ENCODE peak calls at places on chromosomes 1 and 21, in four cellular contexts. One of them, this sample, is unnamed.
A peak's percentile ranks its signal among the peaks of the same experiment; 100 is the strongest.

GRCh38 chr1:221782461-221782860 is 40.6 kb upstream of the DUSP10 start:
- DNase-seq in stomach: no peak
- DNase-seq in sigmoid colon: no peak
- DNase-seq in spleen: no peak
- DNase-seq in this sample: no peak

GRCh38 chr1:11804666-11805453 is 904 bp downstream of the MTHFR start:
- DNase-seq in stomach: peak; percentile 66
- DNase-seq in sigmoid colon: peak; percentile 85
- DNase-seq in spleen: no peak
- DNase-seq in this sample: no peak

GRCh38 chr1:61828814-61829213 is 86.5 kb downstream of the PATJ start:
- DNase-seq in stomach: no peak
- DNase-seq in sigmoid colon: no peak
- DNase-seq in spleen: no peak
- DNase-seq in this sample: no peak

GRCh38 chr1:226353698-226354525 is 44.9 kb upstream of the LIN9 start:
- DNase-seq in stomach: no peak
- DNase-seq in sigmoid colon: no peak
- DNase-seq in spleen: no peak
- DNase-seq in this sample: no peak

GRCh38 chr1:45629035-45629434 is 5.2 kb upstream of the CCDC17 start:
- DNase-seq in stomach: no peak
- DNase-seq in sigmoid colon: no peak
- DNase-seq in spleen: no peak
- DNase-seq in this sample: no peak

GRCh38 chr1:164591858-164592257 is 32.9 kb downstream of the PBX1 start:
- DNase-seq in stomach: no peak
- DNase-seq in sigmoid colon: no peak
- DNase-seq in spleen: no peak
- DNase-seq in this sample: no peak

GRCh38 chr21:45466330-45467220 is 61.6 kb downstream of the COL18A1 start:
- DNase-seq in stomach: no peak
- DNase-seq in sigmoid colon: peak; percentile 32
- DNase-seq in spleen: peak; percentile 70
- DNase-seq in this sample: no peak

GRCh38 chr1:15176120-15176519 is 22.6 kb downstream of the TMEM51 start:
- DNase-seq in stomach: no peak
- DNase-seq in sigmoid colon: no peak
- DNase-seq in spleen: no peak
- DNase-seq in this sample: no peak

GRCh38 chr1:2044510-2045319 is 5.5 kb upstream of the PRKCZ start:
- DNase-seq in stomach: peak; percentile 79
- DNase-seq in sigmoid colon: peak; percentile 80
- DNase-seq in spleen: peak; percentile 94
- DNase-seq in this sample: peak; percentile 79

GRCh38 chr1:244598611-244599010 is 54.3 kb upstream of the DESI2 start:
- DNase-seq in stomach: no peak
- DNase-seq in sigmoid colon: no peak
- DNase-seq in spleen: no peak
- DNase-seq in this sample: no peak

GRCh38 chr21:45074818-45075605 is 632 bp downstream of the ADARB1 start:
- DNase-seq in stomach: peak; percentile 26
- DNase-seq in sigmoid colon: peak; percentile 70
- DNase-seq in spleen: peak; percentile 85
- DNase-seq in this sample: peak; percentile 51

GRCh38 chr1:174051956-174052355 is 29.8 kb upstream of the RC3H1 start:
- DNase-seq in stomach: no peak
- DNase-seq in sigmoid colon: peak; percentile 77
- DNase-seq in spleen: no peak
- DNase-seq in this sample: no peak

GRCh38 chr21:34612056-34612455 is 2.9 kb downstream of the RCAN1 start:
- DNase-seq in stomach: no peak
- DNase-seq in sigmoid colon: no peak
- DNase-seq in spleen: no peak
- DNase-seq in this sample: no peak

GRCh38 chr1:25610822-25611630 is 5.6 kb upstream of the MAN1C1 start:
- DNase-seq in stomach: no peak
- DNase-seq in sigmoid colon: no peak
- DNase-seq in spleen: no peak
- DNase-seq in this sample: no peak

GRCh38 chr1:63790989-63791388 is 17.2 kb downstream of the ROR1 start:
- DNase-seq in stomach: no peak
- DNase-seq in sigmoid colon: no peak
- DNase-seq in spleen: no peak
- DNase-seq in this sample: no peak

GRCh38 chr1:3170566-3171453 is 101.8 kb downstream of the PRDM16 start:
- DNase-seq in stomach: peak; percentile 91
- DNase-seq in sigmoid colon: peak; percentile 94
- DNase-seq in spleen: no peak
- DNase-seq in this sample: peak; percentile 76

GRCh38 chr1:65793359-65793732 is 651 bp downstream of the PDE4B start:
- DNase-seq in stomach: no peak
- DNase-seq in sigmoid colon: no peak
- DNase-seq in spleen: peak; percentile 71
- DNase-seq in this sample: no peak

GRCh38 chr1:3402258-3403010 is 52.0 kb upstream of the ARHGEF16 start:
- DNase-seq in stomach: no peak
- DNase-seq in sigmoid colon: no peak
- DNase-seq in spleen: no peak
- DNase-seq in this sample: no peak

GRCh38 chr1:222462598-222462997 is 85.3 kb downstream of the HHIPL2 start:
- DNase-seq in stomach: no peak
- DNase-seq in sigmoid colon: no peak
- DNase-seq in spleen: no peak
- DNase-seq in this sample: no peak

GRCh38 chr1:184387069-184387870 is 441 bp downstream of the C1orf21 start:
- DNase-seq in stomach: no peak
- DNase-seq in sigmoid colon: peak; percentile 76
- DNase-seq in spleen: peak; percentile 87
- DNase-seq in this sample: peak; percentile 55

GRCh38 chr21:36973986-36974850 is 7.7 kb upstream of the HLCS start:
- DNase-seq in stomach: no peak
- DNase-seq in sigmoid colon: no peak
- DNase-seq in spleen: no peak
- DNase-seq in this sample: no peak

GRCh38 chr1:35929730-35930592 is 944 bp upstream of the AGO3 start:
- DNase-seq in stomach: peak; percentile 41
- DNase-seq in sigmoid colon: peak; percentile 83
- DNase-seq in spleen: peak; percentile 76
- DNase-seq in this sample: peak; percentile 37

GRCh38 chr1:37940299-37940947 is 6.4 kb downstream of the INPP5B start:
- DNase-seq in stomach: peak; percentile 69
- DNase-seq in sigmoid colon: no peak
- DNase-seq in spleen: no peak
- DNase-seq in this sample: peak; percentile 67

GRCh38 chr1:22790232-22791008 is 79.8 kb downstream of the EPHB2 start:
- DNase-seq in stomach: no peak
- DNase-seq in sigmoid colon: no peak
- DNase-seq in spleen: no peak
- DNase-seq in this sample: no peak

GRCh38 chr1:185375583-185375982 is 58.5 kb upstream of the IVNS1ABP start:
- DNase-seq in stomach: peak; percentile 29
- DNase-seq in sigmoid colon: peak; percentile 69
- DNase-seq in spleen: peak; percentile 72
- DNase-seq in this sample: no peak

GRCh38 chr1:210332719-210333398 is 4.2 kb downstream of the HHAT start:
- DNase-seq in stomach: no peak
- DNase-seq in sigmoid colon: no peak
- DNase-seq in spleen: no peak
- DNase-seq in this sample: no peak

GRCh38 chr21:45922648-45923047 is 58.9 kb upstream of the COL6A1 start:
- DNase-seq in stomach: no peak
- DNase-seq in sigmoid colon: no peak
- DNase-seq in spleen: no peak
- DNase-seq in this sample: no peak

GRCh38 chr1:1181938-1182410 is 8.3 kb downstream of the TTLL10 start:
- DNase-seq in stomach: no peak
- DNase-seq in sigmoid colon: no peak
- DNase-seq in spleen: no peak
- DNase-seq in this sample: no peak

GRCh38 chr1:160097196-160097910 is 1.1 kb downstream of the IGSF8 start:
- DNase-seq in stomach: no peak
- DNase-seq in sigmoid colon: no peak
- DNase-seq in spleen: peak; percentile 80
- DNase-seq in this sample: no peak

GRCh38 chr1:65001238-65001792 is 35.0 kb upstream of the JAK1 start:
- DNase-seq in stomach: peak; percentile 55
- DNase-seq in sigmoid colon: peak; percentile 87
- DNase-seq in spleen: peak; percentile 93
- DNase-seq in this sample: no peak

GRCh38 chr1:89939059-89939570 is 55.8 kb upstream of the ZNF326 start:
- DNase-seq in stomach: no peak
- DNase-seq in sigmoid colon: no peak
- DNase-seq in spleen: no peak
- DNase-seq in this sample: no peak

GRCh38 chr1:235866207-235866912 is at the start of gene LYST:
- DNase-seq in stomach: peak; percentile 49
- DNase-seq in sigmoid colon: peak; percentile 79
- DNase-seq in spleen: peak; percentile 93
- DNase-seq in this sample: no peak

GRCh38 chr1:240219104-240219503 is 127.4 kb downstream of the FMN2 start:
- DNase-seq in stomach: no peak
- DNase-seq in sigmoid colon: no peak
- DNase-seq in spleen: no peak
- DNase-seq in this sample: no peak

GRCh38 chr1:23548704-23549143 is 10.6 kb downstream of the ID3 start:
- DNase-seq in stomach: no peak
- DNase-seq in sigmoid colon: peak; percentile 83
- DNase-seq in spleen: peak; percentile 84
- DNase-seq in this sample: no peak

GRCh38 chr1:58626293-58626692 is 49.2 kb upstream of the TACSTD2 start:
- DNase-seq in stomach: no peak
- DNase-seq in sigmoid colon: no peak
- DNase-seq in spleen: no peak
- DNase-seq in this sample: no peak

GRCh38 chr1:200905411-200906052 is 10.8 kb downstream of the INAVA start:
- DNase-seq in stomach: no peak
- DNase-seq in sigmoid colon: no peak
- DNase-seq in spleen: peak; percentile 3
- DNase-seq in this sample: no peak
- TF ChIP-seq POLR2A in stomach: no peak
- TF ChIP-seq POLR2A in sigmoid colon: no peak
- TF ChIP-seq POLR2A in spleen: no peak
- TF ChIP-seq POLR2A in this sample: no peak

GRCh38 chr1:101028466-101028865 is 2.9 kb upstream of the DPH5 start:
- DNase-seq in stomach: no peak
- DNase-seq in sigmoid colon: no peak
- DNase-seq in spleen: no peak
- DNase-seq in this sample: no peak

GRCh38 chr1:101026394-101026788 is 807 bp upstream of the DPH5 start:
- DNase-seq in stomach: no peak
- DNase-seq in sigmoid colon: no peak
- DNase-seq in spleen: no peak
- DNase-seq in this sample: no peak

GRCh38 chr1:101027194-101027772 is 1.7 kb upstream of the DPH5 start:
- DNase-seq in stomach: no peak
- DNase-seq in sigmoid colon: no peak
- DNase-seq in spleen: no peak
- DNase-seq in this sample: no peak

GRCh38 chr1:101025283-101025679 is 303 bp downstream of the DPH5 start:
- DNase-seq in stomach: no peak
- DNase-seq in sigmoid colon: no peak
- DNase-seq in spleen: peak; percentile 41
- DNase-seq in this sample: no peak

GRCh38 chr1:101025680-101026393 is at the start of gene DPH5:
- DNase-seq in stomach: peak; percentile 90
- DNase-seq in sigmoid colon: peak; percentile 91
- DNase-seq in spleen: peak; percentile 97
- DNase-seq in this sample: peak; percentile 74
- TF ChIP-seq POLR2AphosphoS5 in stomach: peak; percentile 65
- TF ChIP-seq POLR2AphosphoS5 in sigmoid colon: peak; percentile 79
- TF ChIP-seq POLR2AphosphoS5 in spleen: peak; percentile 93
- TF ChIP-seq POLR2AphosphoS5 in this sample: peak; percentile 61

DNA sequence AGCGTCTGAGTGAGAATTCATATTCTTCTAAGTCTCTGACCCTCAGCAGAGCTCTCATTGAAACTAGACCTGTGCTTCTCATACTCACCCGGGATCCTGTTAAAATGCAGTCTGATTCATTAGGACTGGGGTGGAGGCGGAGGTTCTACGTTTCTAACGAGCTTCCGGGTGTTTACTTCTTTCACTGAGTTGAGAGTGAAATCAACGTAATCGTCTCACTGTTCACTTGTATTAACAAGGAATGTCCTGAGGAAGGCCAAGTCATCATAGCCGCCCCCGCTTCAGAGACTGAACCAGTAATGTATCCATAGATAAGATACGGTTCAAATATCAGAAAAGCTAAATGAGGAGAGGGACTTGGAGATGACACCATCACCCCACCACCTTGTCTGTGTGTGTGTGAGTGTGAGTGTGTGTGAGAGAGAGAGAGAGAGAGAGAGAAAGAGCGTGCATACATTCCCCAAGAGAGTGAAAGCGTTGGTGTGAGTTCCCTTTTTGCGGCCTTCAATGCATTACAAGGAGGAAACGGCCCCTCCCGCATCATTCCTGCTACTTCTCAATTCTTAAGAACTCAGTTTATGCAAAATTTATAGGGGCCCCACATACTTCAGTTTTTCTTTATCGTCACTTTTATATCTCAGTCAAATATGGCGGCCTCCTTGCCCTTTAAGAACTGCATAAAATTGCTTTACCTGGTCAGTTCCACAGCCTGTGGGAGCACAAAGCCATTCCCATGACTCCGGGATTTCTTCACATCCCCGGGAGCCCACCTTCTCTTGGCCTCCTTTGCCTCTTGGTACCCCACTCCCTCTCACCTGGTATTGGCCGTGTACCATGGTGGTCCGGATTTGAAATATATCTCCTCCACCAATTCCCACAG is 19.8 kb downstream of the KMO start:
- DNase-seq in stomach: no peak
- DNase-seq in sigmoid colon: peak; percentile 68
- DNase-seq in spleen: peak; percentile 88
- DNase-seq in this sample: no peak
- TF ChIP-seq POLR2A in stomach: no peak
- TF ChIP-seq POLR2A in sigmoid colon: no peak
- TF ChIP-seq POLR2A in spleen: peak; percentile 61
- TF ChIP-seq POLR2A in this sample: no peak

DNA sequence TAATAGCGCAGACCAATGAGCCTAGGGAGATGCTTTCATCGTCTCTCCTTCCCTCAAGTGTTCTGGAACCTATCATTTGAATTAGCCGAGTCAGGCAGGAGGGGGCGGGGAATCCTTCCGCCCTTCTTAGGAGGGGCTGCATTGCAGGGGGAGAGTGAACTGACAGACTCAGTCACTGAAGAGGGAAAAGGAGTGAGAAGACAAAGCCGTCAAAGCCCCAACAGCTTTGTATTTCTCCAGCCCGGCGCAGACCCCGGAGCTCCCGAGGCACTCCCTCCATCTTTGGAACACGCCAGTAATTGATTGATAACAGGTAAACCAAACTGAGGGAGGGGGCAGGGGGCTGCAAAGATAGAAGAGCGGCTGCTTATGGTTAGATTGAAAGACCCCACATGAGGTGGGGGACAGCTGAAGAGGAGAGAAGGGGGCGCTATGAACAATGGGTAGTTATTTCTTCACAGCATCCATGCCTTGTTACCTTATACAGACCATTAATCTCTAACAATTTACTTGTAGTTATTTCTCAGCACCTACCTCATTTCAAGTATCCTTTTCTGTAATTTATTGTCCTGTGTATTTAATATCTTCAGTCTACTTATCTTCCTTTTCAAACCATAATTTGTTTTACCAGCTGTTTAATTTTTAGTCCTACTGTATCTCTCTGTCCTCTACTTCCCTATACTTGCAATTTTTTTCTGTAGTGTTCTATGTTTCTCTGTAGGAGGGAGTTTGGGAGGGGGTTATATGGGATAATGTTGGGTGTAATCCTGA is at the start of gene MLLT11:
- DNase-seq in stomach: no peak
- DNase-seq in sigmoid colon: peak; percentile 84
- DNase-seq in spleen: peak; percentile 77
- DNase-seq in this sample: no peak
- TF ChIP-seq POLR2AphosphoS5 in stomach: peak; percentile 55
- TF ChIP-seq POLR2AphosphoS5 in sigmoid colon: peak; percentile 93
- TF ChIP-seq POLR2AphosphoS5 in spleen: no peak
- TF ChIP-seq POLR2AphosphoS5 in this sample: no peak